ENCODE peak calls at places on chromosomes 12 and 14, in seven cellular contexts. One of them, this sample, is unnamed.

GRCh38 chr12:76085159-76085868 is 829 bp upstream of the NAP1L1 start:
- DNase-seq in NCI-H1105: peak
- DNase-seq in MCF 10A: no peak
- DNase-seq in Jurkat, Clone E6-1: peak
- DNase-seq in NCI-H1694 treated with DMSO at 0.1 percent for 48 hours: peak
- DNase-seq in KBM-7: peak
- DNase-seq in NCI-H748 treated with DMSO at 0.1 percent for 48 hours: no peak
- DNase-seq in this sample: no peak

GRCh38 chr14:36513451-36514277 is 6.4 kb downstream of the NKX2-1 start:
- DNase-seq in MCF 10A: no peak
- DNase-seq in KBM-7: no peak
- DNase-seq in Jurkat, Clone E6-1: no peak
- DNase-seq in NCI-H1105: peak
- DNase-seq in NCI-H1694 treated with DMSO at 0.1 percent for 48 hours: no peak
- DNase-seq in NCI-H748 treated with DMSO at 0.1 percent for 48 hours: no peak
- DNase-seq in this sample: peak

GRCh38 chr14:103705524-103706284 is 9.5 kb downstream of the XRCC3 start:
- DNase-seq in NCI-H1105: no peak
- DNase-seq in KBM-7: no peak
- DNase-seq in NCI-H748 treated with DMSO at 0.1 percent for 48 hours: no peak
- DNase-seq in Jurkat, Clone E6-1: no peak
- DNase-seq in NCI-H1694 treated with DMSO at 0.1 percent for 48 hours: no peak
- DNase-seq in MCF 10A: no peak
- DNase-seq in this sample: no peak

GRCh38 chr12:120835304-120835612 is 68.9 kb downstream of the SPPL3 start:
- DNase-seq in MCF 10A: no peak
- DNase-seq in NCI-H1105: no peak
- DNase-seq in NCI-H748 treated with DMSO at 0.1 percent for 48 hours: no peak
- DNase-seq in KBM-7: no peak
- DNase-seq in NCI-H1694 treated with DMSO at 0.1 percent for 48 hours: no peak
- DNase-seq in Jurkat, Clone E6-1: no peak
- DNase-seq in this sample: no peak

GRCh38 chr14:102776761-102777710 is at the start of gene TRAF3:
- DNase-seq in NCI-H1105: no peak
- DNase-seq in Jurkat, Clone E6-1: peak
- DNase-seq in NCI-H748 treated with DMSO at 0.1 percent for 48 hours: peak
- DNase-seq in NCI-H1694 treated with DMSO at 0.1 percent for 48 hours: no peak
- DNase-seq in KBM-7: peak
- DNase-seq in MCF 10A: peak
- DNase-seq in this sample: peak

GRCh38 chr12:113224955-113225354 is 3.7 kb downstream of the TPCN1 start:
- DNase-seq in NCI-H1694 treated with DMSO at 0.1 percent for 48 hours: no peak
- DNase-seq in NCI-H748 treated with DMSO at 0.1 percent for 48 hours: no peak
- DNase-seq in MCF 10A: no peak
- DNase-seq in Jurkat, Clone E6-1: no peak
- DNase-seq in KBM-7: no peak
- DNase-seq in NCI-H1105: no peak
- DNase-seq in this sample: no peak

GRCh38 chr12:122687091-122687490 is 16.1 kb downstream of the HCAR2 start:
- DNase-seq in NCI-H748 treated with DMSO at 0.1 percent for 48 hours: no peak
- DNase-seq in KBM-7: no peak
- DNase-seq in NCI-H1694 treated with DMSO at 0.1 percent for 48 hours: no peak
- DNase-seq in NCI-H1105: no peak
- DNase-seq in Jurkat, Clone E6-1: no peak
- DNase-seq in MCF 10A: peak
- DNase-seq in this sample: peak

GRCh38 chr14:73743431-73743931 is 29.3 kb upstream of the PNMA1 start:
- DNase-seq in Jurkat, Clone E6-1: peak
- DNase-seq in MCF 10A: no peak
- DNase-seq in NCI-H748 treated with DMSO at 0.1 percent for 48 hours: no peak
- DNase-seq in NCI-H1105: no peak
- DNase-seq in KBM-7: peak
- DNase-seq in NCI-H1694 treated with DMSO at 0.1 percent for 48 hours: no peak
- DNase-seq in this sample: peak

GRCh38 chr12:116698131-116698495 is 39.8 kb downstream of the SPRING1 start:
- DNase-seq in KBM-7: no peak
- DNase-seq in MCF 10A: no peak
- DNase-seq in NCI-H1694 treated with DMSO at 0.1 percent for 48 hours: no peak
- DNase-seq in NCI-H1105: peak
- DNase-seq in Jurkat, Clone E6-1: no peak
- DNase-seq in NCI-H748 treated with DMSO at 0.1 percent for 48 hours: peak
- DNase-seq in this sample: no peak

GRCh38 chr14:100783630-100784321 is 42.1 kb upstream of the MEG3 start:
- DNase-seq in KBM-7: no peak
- DNase-seq in Jurkat, Clone E6-1: no peak
- DNase-seq in NCI-H1105: peak
- DNase-seq in NCI-H748 treated with DMSO at 0.1 percent for 48 hours: peak
- DNase-seq in NCI-H1694 treated with DMSO at 0.1 percent for 48 hours: peak
- DNase-seq in MCF 10A: no peak
- DNase-seq in this sample: no peak

GRCh38 chr12:31393004-31393550 is 67.1 kb upstream of the SINHCAF start:
- DNase-seq in MCF 10A: no peak
- DNase-seq in NCI-H748 treated with DMSO at 0.1 percent for 48 hours: no peak
- DNase-seq in KBM-7: no peak
- DNase-seq in Jurkat, Clone E6-1: no peak
- DNase-seq in NCI-H1105: no peak
- DNase-seq in NCI-H1694 treated with DMSO at 0.1 percent for 48 hours: no peak
- DNase-seq in this sample: no peak

GRCh38 chr14:34971801-34972200 is 11.0 kb upstream of the SRP54 start:
- DNase-seq in MCF 10A: no peak
- DNase-seq in Jurkat, Clone E6-1: no peak
- DNase-seq in NCI-H1694 treated with DMSO at 0.1 percent for 48 hours: no peak
- DNase-seq in NCI-H1105: no peak
- DNase-seq in NCI-H748 treated with DMSO at 0.1 percent for 48 hours: no peak
- DNase-seq in KBM-7: no peak
- DNase-seq in this sample: no peak

GRCh38 chr14:91318911-91319310 is 74.4 kb upstream of the GPR68 start:
- DNase-seq in NCI-H748 treated with DMSO at 0.1 percent for 48 hours: no peak
- DNase-seq in KBM-7: no peak
- DNase-seq in NCI-H1105: no peak
- DNase-seq in Jurkat, Clone E6-1: no peak
- DNase-seq in MCF 10A: no peak
- DNase-seq in NCI-H1694 treated with DMSO at 0.1 percent for 48 hours: no peak
- DNase-seq in this sample: no peak

GRCh38 chr12:71214511-71215285 is 56.9 kb upstream of the TSPAN8 start:
- DNase-seq in KBM-7: no peak
- DNase-seq in Jurkat, Clone E6-1: no peak
- DNase-seq in MCF 10A: no peak
- DNase-seq in NCI-H1105: no peak
- DNase-seq in NCI-H1694 treated with DMSO at 0.1 percent for 48 hours: no peak
- DNase-seq in NCI-H748 treated with DMSO at 0.1 percent for 48 hours: no peak
- DNase-seq in this sample: no peak

GRCh38 chr12:133081408-133081806 is 684 bp downstream of the ZNF140 start:
- DNase-seq in KBM-7: peak
- DNase-seq in MCF 10A: no peak
- DNase-seq in NCI-H1694 treated with DMSO at 0.1 percent for 48 hours: no peak
- DNase-seq in Jurkat, Clone E6-1: no peak
- DNase-seq in NCI-H748 treated with DMSO at 0.1 percent for 48 hours: no peak
- DNase-seq in NCI-H1105: no peak
- DNase-seq in this sample: peak

GRCh38 chr14:103099081-103099732 is 4.7 kb downstream of the EXOC3L4 start:
- DNase-seq in NCI-H1694 treated with DMSO at 0.1 percent for 48 hours: no peak
- DNase-seq in NCI-H1105: no peak
- DNase-seq in KBM-7: no peak
- DNase-seq in Jurkat, Clone E6-1: no peak
- DNase-seq in MCF 10A: no peak
- DNase-seq in NCI-H748 treated with DMSO at 0.1 percent for 48 hours: no peak
- DNase-seq in this sample: no peak

GRCh38 chr14:104770851-104771272 is 17.9 kb downstream of the SIVA1 start:
- DNase-seq in NCI-H1105: no peak
- DNase-seq in Jurkat, Clone E6-1: no peak
- DNase-seq in NCI-H1694 treated with DMSO at 0.1 percent for 48 hours: no peak
- DNase-seq in NCI-H748 treated with DMSO at 0.1 percent for 48 hours: no peak
- DNase-seq in MCF 10A: no peak
- DNase-seq in KBM-7: peak
- DNase-seq in this sample: no peak

GRCh38 chr14:41549821-41550597 is 56.7 kb upstream of the LRFN5 start:
- DNase-seq in MCF 10A: peak
- DNase-seq in KBM-7: peak
- DNase-seq in NCI-H1105: no peak
- DNase-seq in NCI-H1694 treated with DMSO at 0.1 percent for 48 hours: no peak
- DNase-seq in NCI-H748 treated with DMSO at 0.1 percent for 48 hours: no peak
- DNase-seq in Jurkat, Clone E6-1: no peak
- DNase-seq in this sample: no peak

GRCh38 chr12:47188576-47189441 is 109.0 kb upstream of the AMIGO2 start:
- DNase-seq in NCI-H1694 treated with DMSO at 0.1 percent for 48 hours: no peak
- DNase-seq in KBM-7: no peak
- DNase-seq in Jurkat, Clone E6-1: no peak
- DNase-seq in NCI-H748 treated with DMSO at 0.1 percent for 48 hours: no peak
- DNase-seq in MCF 10A: peak
- DNase-seq in NCI-H1105: no peak
- DNase-seq in this sample: no peak

GRCh38 chr14:93065272-93065730 is 50.4 kb downstream of the ITPK1 start:
- DNase-seq in NCI-H1105: no peak
- DNase-seq in KBM-7: no peak
- DNase-seq in Jurkat, Clone E6-1: no peak
- DNase-seq in MCF 10A: no peak
- DNase-seq in NCI-H1694 treated with DMSO at 0.1 percent for 48 hours: no peak
- DNase-seq in NCI-H748 treated with DMSO at 0.1 percent for 48 hours: no peak
- DNase-seq in this sample: no peak

GRCh38 chr14:75289840-75290388 is 11.3 kb downstream of the FOS start:
- DNase-seq in NCI-H1105: no peak
- DNase-seq in MCF 10A: no peak
- DNase-seq in NCI-H1694 treated with DMSO at 0.1 percent for 48 hours: no peak
- DNase-seq in Jurkat, Clone E6-1: no peak
- DNase-seq in NCI-H748 treated with DMSO at 0.1 percent for 48 hours: no peak
- DNase-seq in KBM-7: no peak
- DNase-seq in this sample: no peak

GRCh38 chr14:85471744-85472143 is 58.2 kb upstream of the FLRT2 start:
- DNase-seq in NCI-H748 treated with DMSO at 0.1 percent for 48 hours: peak
- DNase-seq in NCI-H1694 treated with DMSO at 0.1 percent for 48 hours: no peak
- DNase-seq in KBM-7: no peak
- DNase-seq in NCI-H1105: no peak
- DNase-seq in MCF 10A: peak
- DNase-seq in Jurkat, Clone E6-1: no peak
- DNase-seq in this sample: peak

GRCh38 chr12:77685112-77685511 is 145.6 kb upstream of the NAV3 start:
- DNase-seq in NCI-H1105: peak
- DNase-seq in Jurkat, Clone E6-1: peak
- DNase-seq in NCI-H748 treated with DMSO at 0.1 percent for 48 hours: peak
- DNase-seq in NCI-H1694 treated with DMSO at 0.1 percent for 48 hours: peak
- DNase-seq in KBM-7: peak
- DNase-seq in MCF 10A: peak
- DNase-seq in this sample: peak

GRCh38 chr12:54421175-54421872 is 2.3 kb upstream of the ITGA5 start:
- DNase-seq in Jurkat, Clone E6-1: no peak
- DNase-seq in NCI-H748 treated with DMSO at 0.1 percent for 48 hours: no peak
- DNase-seq in KBM-7: no peak
- DNase-seq in NCI-H1694 treated with DMSO at 0.1 percent for 48 hours: no peak
- DNase-seq in MCF 10A: peak
- DNase-seq in NCI-H1105: no peak
- DNase-seq in this sample: no peak

GRCh38 chr14:22598099-22598895 is at the start of gene ABHD4:
- DNase-seq in NCI-H1105: peak
- DNase-seq in MCF 10A: peak
- DNase-seq in KBM-7: peak
- DNase-seq in NCI-H748 treated with DMSO at 0.1 percent for 48 hours: no peak
- DNase-seq in Jurkat, Clone E6-1: no peak
- DNase-seq in NCI-H1694 treated with DMSO at 0.1 percent for 48 hours: peak
- DNase-seq in this sample: peak

GRCh38 chr12:7483343-7483742 is 20.2 kb downstream of the CD163 start:
- DNase-seq in Jurkat, Clone E6-1: no peak
- DNase-seq in MCF 10A: peak
- DNase-seq in NCI-H1694 treated with DMSO at 0.1 percent for 48 hours: no peak
- DNase-seq in KBM-7: peak
- DNase-seq in NCI-H1105: no peak
- DNase-seq in NCI-H748 treated with DMSO at 0.1 percent for 48 hours: no peak
- DNase-seq in this sample: no peak

GRCh38 chr14:99560946-99561683 is 42.9 kb downstream of the CCDC85C start:
- DNase-seq in NCI-H1694 treated with DMSO at 0.1 percent for 48 hours: no peak
- DNase-seq in Jurkat, Clone E6-1: no peak
- DNase-seq in MCF 10A: no peak
- DNase-seq in NCI-H1105: no peak
- DNase-seq in KBM-7: no peak
- DNase-seq in NCI-H748 treated with DMSO at 0.1 percent for 48 hours: no peak
- DNase-seq in this sample: no peak

GRCh38 chr12:2140858-2141519 is 88.2 kb downstream of the CACNA1C start:
- DNase-seq in Jurkat, Clone E6-1: no peak
- DNase-seq in NCI-H1105: no peak
- DNase-seq in NCI-H1694 treated with DMSO at 0.1 percent for 48 hours: no peak
- DNase-seq in MCF 10A: no peak
- DNase-seq in NCI-H748 treated with DMSO at 0.1 percent for 48 hours: no peak
- DNase-seq in KBM-7: no peak
- DNase-seq in this sample: no peak

GRCh38 chr12:127515941-127516340 is 751.0 kb upstream of the TMEM132C start:
- DNase-seq in MCF 10A: no peak
- DNase-seq in NCI-H748 treated with DMSO at 0.1 percent for 48 hours: no peak
- DNase-seq in KBM-7: no peak
- DNase-seq in NCI-H1105: no peak
- DNase-seq in Jurkat, Clone E6-1: no peak
- DNase-seq in NCI-H1694 treated with DMSO at 0.1 percent for 48 hours: no peak
- DNase-seq in this sample: no peak

GRCh38 chr12:105235299-105235746 is 651 bp downstream of the APPL2 start:
- DNase-seq in KBM-7: no peak
- DNase-seq in NCI-H1694 treated with DMSO at 0.1 percent for 48 hours: no peak
- DNase-seq in NCI-H748 treated with DMSO at 0.1 percent for 48 hours: peak
- DNase-seq in MCF 10A: peak
- DNase-seq in NCI-H1105: peak
- DNase-seq in Jurkat, Clone E6-1: no peak
- DNase-seq in this sample: no peak

GRCh38 chr14:102764220-102764671 is 13.0 kb upstream of the TRAF3 start:
- DNase-seq in NCI-H748 treated with DMSO at 0.1 percent for 48 hours: no peak
- DNase-seq in NCI-H1694 treated with DMSO at 0.1 percent for 48 hours: no peak
- DNase-seq in MCF 10A: no peak
- DNase-seq in NCI-H1105: no peak
- DNase-seq in KBM-7: no peak
- DNase-seq in Jurkat, Clone E6-1: no peak
- DNase-seq in this sample: no peak

GRCh38 chr14:24206260-24207103 is 986 bp downstream of the TSSK4 start:
- DNase-seq in KBM-7: no peak
- DNase-seq in NCI-H1694 treated with DMSO at 0.1 percent for 48 hours: no peak
- DNase-seq in NCI-H1105: no peak
- DNase-seq in Jurkat, Clone E6-1: no peak
- DNase-seq in MCF 10A: no peak
- DNase-seq in NCI-H748 treated with DMSO at 0.1 percent for 48 hours: no peak
- DNase-seq in this sample: no peak

GRCh38 chr12:4615667-4616066 is 33.2 kb downstream of the AKAP3 start:
- DNase-seq in NCI-H1694 treated with DMSO at 0.1 percent for 48 hours: no peak
- DNase-seq in Jurkat, Clone E6-1: no peak
- DNase-seq in MCF 10A: no peak
- DNase-seq in NCI-H1105: no peak
- DNase-seq in NCI-H748 treated with DMSO at 0.1 percent for 48 hours: no peak
- DNase-seq in KBM-7: no peak
- DNase-seq in this sample: no peak

This sample was measured in lung.